ENCODE peak calls at places on chromosomes 4 and X, in six cellular contexts. Q is chondrocyte; M is HS-5; A is activated T-helper 9 cell treated with anti-CD3 and anti-CD28 coated beads, Interleukin-2, amount 50 U/mL, for 16 hours; L is fibroblast of the conjunctiva; N is activated CD8-positive, alpha-beta memory T cell treated with anti-CD3 and anti-CD28 coated beads for 4 hours. S is an unnamed sample.

GRCh38 chr4:56506110-56506705 is 617 bp downstream of the ARL9 start:
- DNase-seq in Q (no peak), M (no peak), A (no peak), L (no peak), N (no peak), S (no peak)

GRCh38 chr4:15577508-15577907 is 77.6 kb downstream of the FBXL5 start:
- DNase-seq in Q (no peak), M (no peak), A (no peak), L (no peak), N (no peak), S (no peak)

GRCh38 chr4:99669084-99669483 is 11.5 kb upstream of the C4orf54 start:
- DNase-seq in Q (no peak), M (no peak), A (no peak), L (no peak), N (no peak), S (no peak)

GRCh38 chrX:77427586-77427985 is 19.6 kb upstream of the FGF16 start:
- DNase-seq in Q (no peak), M (no peak), A (no peak), L (no peak), N (no peak), S (no peak)

GRCh38 chr4:158722917-158723793 is at the start of gene PPID:
- DNase-seq in Q (no peak), M (peak; percentile 34), A (peak; percentile 75), L (peak; percentile 59), N (peak; percentile 68), S (peak; percentile 75)

GRCh38 chrX:39818071-39818470 is 279.7 kb downstream of the BCOR start:
- DNase-seq in Q (no peak), M (no peak), A (no peak), L (no peak), N (no peak), S (no peak)

GRCh38 chrX:66833426-66833825 is 194.5 kb upstream of the EDA2R start:
- DNase-seq in Q (no peak), M (no peak), A (no peak), L (no peak), N (no peak), S (no peak)

GRCh38 chrX:39115166-39115565 is 313.9 kb downstream of the MID1IP1 start:
- DNase-seq in Q (no peak), M (no peak), A (no peak), L (no peak), N (no peak), S (no peak)

GRCh38 chrX:101550825-101551767 is 749 bp downstream of the ARMCX1 start:
- DNase-seq in Q (no peak), M (no peak), A (no peak), L (peak; percentile 8), N (no peak), S (no peak)

GRCh38 chr4:56705373-56705772 is 24.3 kb upstream of the HOPX start:
- DNase-seq in Q (no peak), M (no peak), A (no peak), L (no peak), N (no peak), S (no peak)

GRCh38 chrX:108268434-108269080 is 169.7 kb downstream of the COL4A6 start:
- DNase-seq in Q (no peak), M (no peak), A (no peak), L (no peak), N (no peak), S (no peak)